ENCODE peak calls at places on chromosomes 6 and 20, in five cellular contexts. One of them, this sample, is unnamed.

GRCh38 chr6:22108199-22108598 is 188.6 kb downstream of the PRL start:
- DNase-seq in A549: no peak
- DNase-seq in IMR-90: no peak
- DNase-seq in K562: no peak
- DNase-seq in GM12878: no peak
- DNase-seq in this sample: no peak

GRCh38 chr6:127026247-127026646 is 92.2 kb upstream of the RSPO3 start:
- DNase-seq in A549: peak; percentile 61
- DNase-seq in IMR-90: no peak
- DNase-seq in K562: no peak
- DNase-seq in GM12878: no peak
- DNase-seq in this sample: no peak

GRCh38 chr20:63955281-63955845 is 853 bp downstream of the UCKL1 start:
- DNase-seq in A549: peak; percentile 36
- DNase-seq in IMR-90: no peak
- DNase-seq in K562: peak; percentile 71
- DNase-seq in GM12878: no peak
- DNase-seq in this sample: peak; percentile 75

GRCh38 chr6:117776441-117776840 is 101.2 kb downstream of the NUS1 start:
- DNase-seq in A549: no peak
- DNase-seq in IMR-90: peak; percentile 1
- DNase-seq in K562: no peak
- DNase-seq in GM12878: no peak
- DNase-seq in this sample: no peak

GRCh38 chr6:57147955-57148858 is 23.9 kb upstream of the BAG2 start:
- DNase-seq in A549: no peak
- DNase-seq in IMR-90: no peak
- DNase-seq in K562: no peak
- DNase-seq in GM12878: no peak
- DNase-seq in this sample: no peak

GRCh38 chr6:131740161-131740560 is 29.3 kb upstream of the CTAGE9 start:
- DNase-seq in A549: no peak
- DNase-seq in IMR-90: peak; percentile 53
- DNase-seq in K562: no peak
- DNase-seq in GM12878: no peak
- DNase-seq in this sample: no peak

GRCh38 chr6:156873654-156874380 is 96.6 kb downstream of the ARID1B start:
- DNase-seq in A549: no peak
- DNase-seq in IMR-90: no peak
- DNase-seq in K562: no peak
- DNase-seq in GM12878: no peak
- DNase-seq in this sample: no peak

GRCh38 chr6:56386717-56387116 is 139.3 kb upstream of the COL21A1 start:
- DNase-seq in A549: no peak
- DNase-seq in IMR-90: no peak
- DNase-seq in K562: no peak
- DNase-seq in GM12878: no peak
- DNase-seq in this sample: no peak

GRCh38 chr20:41499961-41500725 is 118.0 kb downstream of the CHD6 start:
- DNase-seq in A549: no peak
- DNase-seq in IMR-90: no peak
- DNase-seq in K562: no peak
- DNase-seq in GM12878: no peak
- DNase-seq in this sample: no peak

GRCh38 chr6:81790034-81790433 is 37.6 kb upstream of the TENT5A start:
- DNase-seq in A549: no peak
- DNase-seq in IMR-90: no peak
- DNase-seq in K562: no peak
- DNase-seq in GM12878: no peak
- DNase-seq in this sample: no peak

GRCh38 chr6:27442932-27443331 is 30.0 kb downstream of the ZNF184 start:
- DNase-seq in A549: no peak
- DNase-seq in IMR-90: no peak
- DNase-seq in K562: no peak
- DNase-seq in GM12878: no peak
- DNase-seq in this sample: no peak

GRCh38 chr6:138785980-138786379 is 9.9 kb upstream of the ECT2L start:
- DNase-seq in A549: no peak
- DNase-seq in IMR-90: peak; percentile 7
- DNase-seq in K562: no peak
- DNase-seq in GM12878: no peak
- DNase-seq in this sample: no peak

GRCh38 chr6:5753187-5753586 is 253.5 kb downstream of the NRN1 start:
- DNase-seq in A549: no peak
- DNase-seq in IMR-90: no peak
- DNase-seq in K562: no peak
- DNase-seq in GM12878: no peak
- DNase-seq in this sample: no peak

GRCh38 chr6:70763754-70764153 is 96.1 kb downstream of the SMAP1 start:
- DNase-seq in A549: no peak
- DNase-seq in IMR-90: peak; percentile 18
- DNase-seq in K562: no peak
- DNase-seq in GM12878: no peak
- DNase-seq in this sample: no peak

GRCh38 chr6:134520181-134521115 is 202.5 kb upstream of the SGK1 start:
- DNase-seq in A549: no peak
- DNase-seq in IMR-90: peak; percentile 67
- DNase-seq in K562: no peak
- DNase-seq in GM12878: no peak
- DNase-seq in this sample: no peak

GRCh38 chr20:31691646-31692275 is 30.9 kb downstream of the BCL2L1 start:
- DNase-seq in A549: no peak
- DNase-seq in IMR-90: peak; percentile 59
- DNase-seq in K562: no peak
- DNase-seq in GM12878: no peak
- DNase-seq in this sample: no peak

GRCh38 chr20:37901280-37901666 is 1.7 kb upstream of the VSTM2L start:
- DNase-seq in A549: no peak
- DNase-seq in IMR-90: no peak
- DNase-seq in K562: peak; percentile 41
- DNase-seq in GM12878: no peak
- DNase-seq in this sample: no peak

GRCh38 chr20:23294671-23295070 is 55.9 kb upstream of the NXT1 start:
- DNase-seq in A549: no peak
- DNase-seq in IMR-90: no peak
- DNase-seq in K562: no peak
- DNase-seq in GM12878: no peak
- DNase-seq in this sample: no peak

GRCh38 chr6:133026705-133027104 is 212.3 kb downstream of the RPS12 start:
- DNase-seq in A549: no peak
- DNase-seq in IMR-90: no peak
- DNase-seq in K562: no peak
- DNase-seq in GM12878: no peak
- DNase-seq in this sample: no peak

DNA sequence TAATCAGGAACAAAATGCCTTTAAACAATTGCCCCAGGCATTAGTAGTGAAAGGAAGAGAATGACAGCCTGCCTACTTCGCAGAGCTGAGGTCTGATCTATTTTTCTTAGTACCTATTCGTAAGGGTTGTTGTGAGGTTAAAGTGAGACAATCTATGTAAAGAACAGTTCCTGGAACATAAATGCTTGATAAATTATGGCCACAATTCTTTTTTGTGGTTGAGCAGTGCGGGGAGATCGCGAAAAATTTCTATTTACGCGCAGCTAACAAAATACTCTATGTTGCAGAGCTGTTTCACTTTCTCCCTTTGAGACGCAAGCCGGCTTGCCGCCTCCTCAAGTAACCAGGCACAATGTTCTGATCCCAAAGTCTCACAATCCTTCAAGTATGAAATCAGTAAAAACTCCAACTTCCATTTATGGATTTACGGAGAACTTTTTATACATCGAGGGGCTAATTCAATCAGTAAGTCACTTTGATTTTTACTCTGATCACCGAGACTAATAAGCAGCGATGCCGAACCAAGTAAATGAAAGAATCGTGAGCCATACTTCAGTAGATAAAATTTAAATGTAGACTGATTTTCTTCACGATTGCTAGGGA is 839 bp upstream of the PNRC1 start:
- DNase-seq in A549: no peak
- DNase-seq in IMR-90: peak; percentile 74
- DNase-seq in K562: no peak
- DNase-seq in GM12878: no peak
- DNase-seq in this sample: peak; percentile 29
- TF ChIP-seq RCOR1 in A549: no peak
- TF ChIP-seq RCOR1 in IMR-90: no peak
- TF ChIP-seq RCOR1 in K562: no peak
- TF ChIP-seq RCOR1 in GM12878: no peak
- TF ChIP-seq RCOR1 in this sample: no peak

GRCh38 chr20:824490-824889 is 9.0 kb upstream of the FAM110A start:
- DNase-seq in A549: no peak
- DNase-seq in IMR-90: no peak
- DNase-seq in K562: no peak
- DNase-seq in GM12878: no peak
- DNase-seq in this sample: no peak

GRCh38 chr20:822651-823325 is 10.7 kb upstream of the FAM110A start:
- DNase-seq in A549: no peak
- DNase-seq in IMR-90: no peak
- DNase-seq in K562: no peak
- DNase-seq in GM12878: no peak
- DNase-seq in this sample: no peak

GRCh38 chr20:821083-822065 is 12.1 kb upstream of the FAM110A start:
- DNase-seq in A549: no peak
- DNase-seq in IMR-90: no peak
- DNase-seq in K562: no peak
- DNase-seq in GM12878: no peak
- DNase-seq in this sample: no peak

GRCh38 chr20:824916-825315 is 8.6 kb upstream of the FAM110A start:
- DNase-seq in A549: no peak
- DNase-seq in IMR-90: no peak
- DNase-seq in K562: no peak
- DNase-seq in GM12878: no peak
- DNase-seq in this sample: no peak

DNA sequence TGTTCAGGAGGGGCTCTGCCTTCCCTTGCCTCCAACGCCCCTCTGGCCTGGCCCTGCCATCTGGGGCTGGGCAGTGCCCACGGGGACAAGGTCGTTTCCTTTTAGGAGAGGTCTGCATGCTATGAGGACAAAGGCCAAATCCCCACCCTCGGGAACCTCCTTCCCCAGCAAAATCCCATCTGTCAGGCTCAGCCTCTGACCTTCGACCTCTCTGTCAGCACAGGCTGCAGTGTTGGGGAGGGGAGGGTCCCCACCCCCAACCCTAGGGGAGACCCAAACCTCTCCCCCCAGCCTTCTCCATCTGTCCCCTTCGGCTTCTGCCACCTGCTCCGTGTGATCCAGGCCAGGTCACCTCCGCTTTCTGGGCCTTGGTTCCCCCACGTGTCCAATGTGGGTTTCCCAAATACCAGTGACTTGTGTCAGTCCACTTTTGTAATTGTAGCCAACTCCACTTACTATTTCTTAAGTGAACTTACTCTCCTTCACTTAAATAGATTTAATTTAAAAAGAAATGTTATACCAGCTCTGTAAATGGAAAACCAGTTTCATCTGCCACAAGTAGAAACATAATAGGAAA is 10.1 kb upstream of the FAM110A start:
- DNase-seq in A549: no peak
- DNase-seq in IMR-90: no peak
- DNase-seq in K562: no peak
- DNase-seq in GM12878: no peak
- DNase-seq in this sample: no peak
- TF ChIP-seq RCOR1 in A549: no peak
- TF ChIP-seq RCOR1 in IMR-90: no peak
- TF ChIP-seq RCOR1 in K562: no peak
- TF ChIP-seq RCOR1 in GM12878: no peak
- TF ChIP-seq RCOR1 in this sample: no peak

DNA sequence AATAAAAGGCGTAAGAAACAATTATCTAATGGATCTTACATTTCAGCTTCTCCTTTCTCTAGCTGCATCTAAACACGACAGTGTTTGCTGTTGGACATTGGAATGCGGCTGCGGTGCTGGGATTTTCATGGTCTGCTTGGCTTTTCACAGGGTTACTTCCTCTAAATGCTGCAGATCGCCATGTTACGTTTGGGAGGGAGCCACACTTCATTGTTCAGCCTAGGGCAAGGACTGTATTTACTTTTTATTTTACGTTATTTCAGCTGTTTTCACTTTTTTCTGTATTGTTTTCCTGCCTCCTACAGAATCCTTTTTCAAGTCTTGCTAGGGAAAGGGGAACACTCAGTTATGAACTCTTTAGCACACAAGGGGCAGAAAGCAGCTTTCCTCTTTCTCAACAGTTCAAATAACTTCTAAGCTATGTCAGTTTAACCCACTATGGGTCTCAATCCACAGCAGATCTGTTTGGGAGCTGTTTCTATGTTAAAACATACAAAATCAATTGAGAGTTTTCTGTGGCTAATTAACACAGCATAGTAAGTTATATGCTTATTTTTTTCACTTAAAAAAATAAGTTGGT is 97.8 kb upstream of the MTHFD1L start:
- DNase-seq in A549: no peak
- DNase-seq in IMR-90: no peak
- DNase-seq in K562: no peak
- DNase-seq in GM12878: no peak
- DNase-seq in this sample: no peak
- TF ChIP-seq RCOR1 in A549: no peak
- TF ChIP-seq RCOR1 in IMR-90: no peak
- TF ChIP-seq RCOR1 in K562: no peak
- TF ChIP-seq RCOR1 in GM12878: no peak
- TF ChIP-seq RCOR1 in this sample: no peak

GRCh38 chr6:166008441-166009369 is 158.9 kb downstream of the TBXT start:
- DNase-seq in A549: peak; percentile 90
- DNase-seq in IMR-90: peak; percentile 88
- DNase-seq in K562: no peak
- DNase-seq in GM12878: no peak
- DNase-seq in this sample: peak; percentile 75
- TF ChIP-seq RCOR1 in A549: no peak
- TF ChIP-seq RCOR1 in IMR-90: no peak
- TF ChIP-seq RCOR1 in K562: no peak
- TF ChIP-seq RCOR1 in GM12878: no peak
- TF ChIP-seq RCOR1 in this sample: no peak

GRCh38 chr20:34111712-34112599 is at the start of gene EIF2S2:
- DNase-seq in A549: peak; percentile 99
- DNase-seq in IMR-90: peak; percentile 99
- DNase-seq in K562: peak; percentile 92
- DNase-seq in GM12878: peak; percentile 95
- DNase-seq in this sample: peak; percentile 94

GRCh38 chr20:34111057-34111711 is 859 bp downstream of the EIF2S2 start:
- DNase-seq in A549: peak; percentile 30
- DNase-seq in IMR-90: peak; percentile 71
- DNase-seq in K562: no peak
- DNase-seq in GM12878: no peak
- DNase-seq in this sample: peak; percentile 31

GRCh38 chr20:34112600-34113061 is 588 bp upstream of the EIF2S2 start:
- DNase-seq in A549: peak; percentile 44
- DNase-seq in IMR-90: peak; percentile 31
- DNase-seq in K562: no peak
- DNase-seq in GM12878: no peak
- DNase-seq in this sample: peak; percentile 60

GRCh38 chr20:34115232-34115631 is 3.2 kb upstream of the EIF2S2 start:
- DNase-seq in A549: no peak
- DNase-seq in IMR-90: no peak
- DNase-seq in K562: no peak
- DNase-seq in GM12878: no peak
- DNase-seq in this sample: no peak

DNA sequence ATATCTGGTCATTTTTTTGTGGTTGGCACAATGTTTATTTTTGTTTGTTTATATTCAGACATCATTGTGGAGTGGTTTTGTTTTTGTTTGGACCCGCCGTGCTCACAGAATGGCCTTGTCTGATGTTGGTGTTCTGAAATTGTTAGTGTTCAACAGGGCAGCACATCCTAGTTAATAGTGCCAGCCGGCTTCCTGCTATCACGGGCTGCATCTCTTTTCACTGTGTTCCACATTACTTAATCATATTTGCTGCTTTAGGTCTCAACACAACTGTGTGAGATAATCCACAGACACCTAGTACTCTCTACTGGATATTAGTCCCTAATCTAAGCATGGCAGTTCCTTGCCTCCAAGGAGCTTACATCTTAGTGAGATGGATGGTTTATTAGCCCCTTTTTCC is 2.8 kb upstream of the EIF2S2 start:
- DNase-seq in A549: no peak
- DNase-seq in IMR-90: no peak
- DNase-seq in K562: no peak
- DNase-seq in GM12878: no peak
- DNase-seq in this sample: no peak
- TF ChIP-seq RCOR1 in A549: no peak
- TF ChIP-seq RCOR1 in IMR-90: no peak
- TF ChIP-seq RCOR1 in K562: no peak
- TF ChIP-seq RCOR1 in GM12878: no peak
- TF ChIP-seq RCOR1 in this sample: no peak

This sample was measured in SK-N-SH.